ENCODE peak calls at places on chromosomes 2 and 18, in eight cellular contexts. E is cardiac muscle cell, J is osteoblast, V is heart right ventricle, S is mammary epithelial cell, N is upper lobe of right lung, G is Peyer's patch, I is transverse colon. F is an unnamed sample. For H3K4me1, the result is how much of the 10 kb centered on the place peaks cover.

GRCh38 chr2:186422226-186422625 is 63.8 kb upstream of the ZC3H15 start:
- DNase-seq in N (no peak), E (no peak), G (no peak), J (peak), I (no peak), V (no peak), S (peak), F (no peak)

GRCh38 chr2:174740718-174741117 is 23.6 kb downstream of the CHRNA1 start:
- DNase-seq in J (no peak), E (no peak), S (no peak), G (no peak), N (no peak), V (no peak), I (no peak), F (no peak)

GRCh38 chr2:201779996-201780673 is 598 bp downstream of the ALS2 start:
- DNase-seq in S (no peak), I (no peak), V (no peak), J (no peak), G (no peak), E (no peak), N (no peak), F (no peak)

GRCh38 chr18:74123200-74123599 is 24.4 kb downstream of the FBXO15 start:
- DNase-seq in S (no peak), E (no peak), N (no peak), G (no peak), V (no peak), J (no peak), I (no peak), F (no peak)

GRCh38 chr2:85963068-85963467 is 74.3 kb upstream of the ST3GAL5 start:
- DNase-seq in J (no peak), G (no peak), N (no peak), I (no peak), S (no peak), V (no peak), E (no peak), F (no peak)

GRCh38 chr2:174336403-174337336 is 1.9 kb downstream of the SP9 start:
- DNase-seq in G (no peak), E (peak), S (peak), V (peak), N (peak), J (peak), I (peak), F (peak)

GRCh38 chr2:38017836-38018235 is 58.1 kb downstream of the CYP1B1 start:
- DNase-seq in G (no peak), E (no peak), J (no peak), V (no peak), I (no peak), S (no peak), N (no peak), F (no peak)

GRCh38 chr2:12061317-12061716 is 314.9 kb downstream of the LPIN1 start:
- DNase-seq in S (no peak), N (no peak), E (no peak), V (no peak), J (no peak), I (no peak), G (no peak), F (no peak)

GRCh38 chr18:68796936-68797690 is 767 bp upstream of the CCDC102B start:
- DNase-seq in J (peak), G (no peak), I (no peak), V (peak), S (no peak), N (no peak), E (no peak), F (no peak)

GRCh38 chr18:79386547-79386946 is 9.2 kb upstream of the NFATC1 start:
- DNase-seq in E (no peak), G (no peak), I (no peak), V (no peak), N (no peak), S (no peak), J (no peak), F (no peak)

GRCh38 chr2:172113617-172114016 is 10.9 kb upstream of the DLX2 start:
- DNase-seq in J (no peak), N (no peak), G (no peak), I (no peak), E (no peak), S (no peak), V (no peak), F (no peak)

GRCh38 chr2:52336951-52337350 is 1305.0 kb upstream of the NRXN1 start:
- DNase-seq in I (no peak), E (no peak), S (no peak), G (no peak), V (no peak), N (no peak), J (no peak), F (no peak)

DNA sequence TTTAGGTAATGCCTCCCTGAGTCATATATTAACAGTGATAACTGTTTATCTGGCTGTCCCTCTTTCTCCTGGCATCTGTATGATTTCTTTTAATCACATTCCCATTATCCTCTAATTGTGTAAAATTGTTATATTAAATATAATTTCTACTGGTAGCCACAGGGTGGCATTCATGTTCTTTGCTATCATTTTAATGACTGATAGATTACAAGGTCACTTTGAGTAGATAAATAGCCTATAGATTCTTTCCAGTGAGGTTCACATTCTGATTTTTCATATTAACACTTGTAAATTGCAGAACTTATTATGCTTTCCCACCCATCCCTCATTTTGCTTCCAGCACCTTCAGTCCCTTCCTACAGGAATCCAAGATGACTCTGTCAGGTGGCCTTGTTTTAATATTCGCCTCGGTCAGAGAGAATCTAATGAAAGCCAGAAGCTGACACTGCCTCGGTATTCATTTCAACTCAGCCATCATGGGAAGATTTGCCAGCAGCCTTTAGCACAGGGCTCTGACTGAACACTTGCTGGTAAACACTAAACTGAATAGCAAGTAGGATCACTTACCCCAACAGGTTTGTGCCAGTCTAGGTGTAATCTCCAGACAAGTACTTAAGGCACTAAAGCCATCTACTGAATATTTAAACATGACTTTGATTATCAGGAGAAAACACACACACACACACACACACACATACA is 101.2 kb upstream of the FSHR start:
- DNase-seq in J (no peak), E (peak), I (no peak), N (no peak), G (no peak), V (no peak), S (no peak), F (no peak)
- TF ChIP-seq CTCF in J (peak), E (peak), I (no peak), N (peak), G (no peak), V (peak), S (peak), F (no peak)

DNA sequence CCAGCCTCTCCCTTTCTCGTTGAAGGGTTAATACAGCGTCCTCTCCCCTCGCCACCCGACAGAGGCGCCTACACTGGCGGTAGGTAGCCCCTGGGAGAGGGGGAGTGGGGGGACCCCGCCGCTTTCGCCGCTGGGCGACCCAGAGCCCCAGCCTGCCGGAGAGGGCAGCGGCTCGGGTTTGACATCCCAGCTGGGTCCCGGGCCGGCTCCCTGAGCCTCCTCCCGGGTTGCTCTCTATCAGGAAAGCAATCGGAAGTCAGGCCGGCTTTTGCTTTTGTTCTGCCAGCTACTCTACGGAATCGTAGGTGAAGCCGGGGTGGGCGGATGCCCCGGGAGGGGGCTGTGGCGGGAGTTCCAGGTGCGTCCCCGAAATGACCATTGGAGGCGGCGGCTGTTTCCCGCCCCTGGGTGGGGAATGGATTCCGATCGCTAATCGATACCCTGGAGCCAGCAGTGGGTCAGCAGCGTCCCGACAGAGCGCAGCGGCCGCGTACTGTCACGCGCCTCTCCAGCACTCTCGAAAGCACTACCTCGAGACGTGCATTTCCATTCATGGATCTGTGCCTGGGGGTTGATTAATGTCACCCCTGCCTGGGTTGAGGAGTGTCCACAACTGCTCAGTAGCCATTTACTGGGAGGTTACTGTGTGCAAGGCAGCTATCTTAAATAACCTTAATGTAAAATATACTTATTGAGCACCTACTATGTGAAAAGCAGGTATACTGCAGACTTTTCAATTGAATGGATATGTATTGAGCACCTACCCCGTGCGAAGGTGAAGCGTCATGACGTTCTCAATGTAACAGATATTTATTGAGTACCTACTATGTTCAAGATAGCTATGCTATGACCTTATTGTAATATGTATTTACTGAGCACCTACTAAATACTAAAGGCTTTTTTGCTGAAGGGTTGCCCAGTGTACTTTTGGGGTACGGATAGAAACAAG is 1.1 kb downstream of the MAPK4 start:
- DNase-seq in J (no peak), V (peak), G (no peak), S (no peak), E (peak), I (no peak), N (no peak), F (no peak)
- H3K4me3 ChIP-seq in J (peak), V (peak), G (peak), S (peak), E (peak), I (peak), N (peak), F (peak)

GRCh38 chr2:200689115-200689514 is 103.3 kb downstream of the AOX1 start:
- DNase-seq in I (no peak), J (no peak), G (no peak), N (no peak), S (no peak), V (no peak), E (no peak), F (no peak)
- H3K4me1 ChIP-seq in I (under half), J (under half), G (under half), N (under half), S (under half), V (under half), E (under half), F (under half)

GRCh38 chr18:34467059-34467458 is 242.3 kb upstream of the NOL4 start:
- DNase-seq in I (no peak), J (no peak), E (no peak), N (no peak), S (peak), V (no peak), G (no peak), F (no peak)
- TF ChIP-seq CTCF in I (no peak), J (no peak), E (no peak), N (no peak), S (no peak), V (no peak), G (no peak), F (no peak)

GRCh38 chr2:212337486-212338343 is 200.9 kb downstream of the ERBB4 start:
- DNase-seq in N (no peak), J (no peak), V (no peak), I (no peak), E (no peak), G (no peak), S (no peak), F (no peak)
- H3K4me3 ChIP-seq in N (no peak), J (no peak), V (no peak), I (no peak), E (no peak), G (no peak), S (no peak), F (no peak)

DNA sequence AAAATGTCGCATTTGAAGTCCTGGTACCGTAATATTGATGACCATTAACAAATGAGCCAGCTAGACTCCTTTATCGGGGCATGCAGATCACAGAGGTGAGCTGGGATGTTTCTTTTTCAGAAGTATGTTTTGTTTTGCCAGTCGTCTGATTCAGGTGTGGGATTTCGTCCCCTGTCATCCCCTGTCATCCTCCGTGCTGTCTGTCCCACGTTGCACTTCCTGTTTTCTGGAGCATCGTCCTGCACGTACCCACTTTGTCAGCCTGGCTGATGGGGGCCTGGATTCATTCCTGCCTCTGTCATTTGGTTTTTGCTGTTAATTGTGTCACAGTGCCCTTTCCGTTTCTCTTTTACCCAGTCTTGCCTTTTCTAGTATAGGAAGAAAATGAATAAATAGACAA is 72.8 kb downstream of the ASAP2 start:
- DNase-seq in S (no peak), I (no peak), G (no peak), N (no peak), V (no peak), E (no peak), J (no peak), F (no peak)
- H3K4me1 ChIP-seq in S (under half), I (under half), G (under half), N (under half), V (half or more), E (under half), J (under half), F (under half)

GRCh38 chr2:168097431-168097830 is 150.0 kb downstream of the STK39 start:
- DNase-seq in G (no peak), N (no peak), I (no peak), E (no peak), J (no peak), V (no peak), S (peak), F (no peak)

GRCh38 chr2:168090366-168091019 is 156.9 kb downstream of the STK39 start:
- DNase-seq in N (no peak), S (no peak), V (no peak), E (no peak), G (no peak), J (no peak), I (no peak), F (no peak)

GRCh38 chr2:168091986-168092385 is 155.4 kb downstream of the STK39 start:
- DNase-seq in G (no peak), J (no peak), N (no peak), E (no peak), S (no peak), I (no peak), V (no peak), F (no peak)

GRCh38 chr2:168096158-168096557 is 151.2 kb downstream of the STK39 start:
- DNase-seq in G (no peak), V (no peak), N (no peak), I (no peak), J (no peak), E (no peak), S (peak), F (no peak)
- TF ChIP-seq CTCF in G (no peak), V (no peak), N (no peak), I (no peak), J (no peak), E (no peak), S (no peak), F (no peak)